ENCODE peak calls at places on chromosome 16, in four cellular contexts. G is CD8-positive, alpha-beta memory T cell; H is tibial nerve; T is aorta. W is an unnamed sample. For H3K36me3, the result is how much of the 10 kb centered on the place peaks cover.

GRCh38 chr16:5018791-5019190 is 14.9 kb downstream of the NAGPA start:
- DNase-seq in G (no peak), H (peak), T (no peak), W (no peak)

GRCh38 chr16:12646490-12647274 is 157.0 kb downstream of the CPPED1 start:
- DNase-seq in G (no peak), H (peak), T (no peak), W (no peak)

GRCh38 chr16:14377326-14377725 is 252.7 kb downstream of the PARN start:
- DNase-seq in G (no peak), H (no peak), T (no peak), W (no peak)

GRCh38 chr16:21169249-21169981 is 10.9 kb downstream of the LDAF1 start:
- DNase-seq in G (no peak), H (no peak), T (no peak), W (no peak)

GRCh38 chr16:73605309-73605708 is 557.4 kb upstream of the ZFHX3 start:
- DNase-seq in G (no peak), H (no peak), T (no peak), W (no peak)

GRCh38 chr16:20871258-20871657 is 28.9 kb downstream of the DCUN1D3 start:
- DNase-seq in G (no peak), H (no peak), T (no peak), W (no peak)

GRCh38 chr16:85234310-85235235 is 122.3 kb upstream of the CIBAR2 start:
- DNase-seq in G (no peak), H (peak), T (peak), W (no peak)

GRCh38 chr16:86485746-86486145 is 24.6 kb upstream of the FOXF1 start:
- DNase-seq in G (no peak), H (no peak), T (no peak), W (no peak)

GRCh38 chr16:14013145-14013570 is 58.0 kb upstream of the MRTFB start:
- DNase-seq in G (no peak), H (no peak), T (no peak), W (no peak)

GRCh38 chr16:29824589-29825144 is 4.4 kb downstream of the MVP start:
- DNase-seq in G (no peak), H (no peak), T (no peak), W (no peak)

GRCh38 chr16:10172848-10173655 is 9.2 kb downstream of the GRIN2A start:
- DNase-seq in G (no peak), H (no peak), T (no peak), W (no peak)

GRCh38 chr16:81633147-81633619 is 145.9 kb upstream of the PLCG2 start:
- DNase-seq in G (no peak), H (no peak), T (no peak), W (no peak)

GRCh38 chr16:89996178-89996489 is 23.1 kb downstream of the DBNDD1 start:
- DNase-seq in G (no peak), H (no peak), T (no peak), W (no peak)
- H3K36me3 ChIP-seq in G (under half), H (under half), T (under half), W (half or more)

DNA sequence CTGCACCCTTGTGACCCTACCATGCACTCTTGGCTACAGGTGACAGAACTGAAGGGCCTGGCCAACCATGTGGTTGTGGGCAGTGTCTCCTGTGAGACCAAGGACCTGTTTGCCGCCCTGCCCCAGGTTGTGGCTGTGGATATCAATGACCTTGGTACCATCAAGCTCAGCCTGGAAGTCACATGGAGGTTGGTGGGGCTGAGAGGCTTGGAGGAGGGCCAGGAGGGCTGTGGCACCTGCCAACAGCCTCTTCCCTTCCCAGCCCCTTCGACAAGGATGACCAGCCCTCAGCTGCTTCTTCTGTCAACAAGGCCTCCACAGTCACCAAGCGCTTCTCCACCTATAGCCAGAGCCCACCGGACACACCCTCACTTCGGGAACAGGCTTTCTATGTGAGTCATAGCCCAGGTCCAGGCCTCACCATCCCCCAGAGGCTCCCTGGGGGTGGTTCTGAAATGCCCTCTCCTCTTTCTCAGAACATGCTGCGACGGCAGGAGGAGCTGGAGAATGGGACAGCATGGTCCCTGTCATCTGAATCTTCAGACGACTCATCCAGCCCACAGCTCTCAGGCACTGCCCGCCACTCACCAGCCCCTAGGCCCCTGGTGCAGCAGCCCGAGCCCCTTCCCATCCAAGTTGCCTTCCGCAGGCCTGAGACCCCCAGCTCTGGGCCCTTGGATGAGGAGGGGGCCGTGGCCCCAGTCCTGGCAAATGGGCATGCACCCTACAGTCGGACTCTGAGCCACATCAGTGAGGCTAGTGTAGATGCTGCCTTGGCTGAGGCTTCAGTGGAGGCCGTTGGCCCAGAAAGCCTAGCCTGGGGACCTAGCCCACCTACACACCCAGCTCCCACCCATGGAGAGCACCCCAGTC is 13.0 kb downstream of the RIPOR1 start:
- DNase-seq in G (no peak), H (no peak), T (no peak), W (no peak)
- H3K36me3 ChIP-seq in G (under half), H (under half), T (under half), W (half or more)

DNA sequence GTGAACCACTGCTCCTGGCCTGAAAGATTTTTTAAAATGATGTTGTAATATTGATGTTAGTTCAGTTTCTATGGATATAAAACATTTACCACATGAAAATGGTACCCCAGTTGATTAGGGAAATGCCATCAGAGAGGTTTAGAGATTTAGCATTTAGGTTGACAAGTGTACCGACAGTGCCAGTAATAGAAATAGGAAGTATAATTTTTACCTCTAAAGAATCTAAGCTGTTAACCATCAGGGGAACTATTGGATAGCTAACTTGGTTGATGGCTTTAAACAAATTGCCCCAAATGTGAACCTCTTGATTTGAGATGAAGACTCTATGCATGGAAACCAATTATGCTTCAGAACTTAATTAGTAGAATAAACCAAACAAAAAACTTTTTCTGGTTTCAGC is 6.4 kb downstream of the CBFB start:
- DNase-seq in G (no peak), H (no peak), T (no peak), W (no peak)
- H3K36me3 ChIP-seq in G (under half), H (under half), T (under half), W (under half)

GRCh38 chr16:28126684-28127620 is 63.4 kb upstream of the GSG1L start:
- DNase-seq in G (no peak), H (no peak), T (no peak), W (no peak)
- H3K36me3 ChIP-seq in G (half or more), H (under half), T (under half), W (half or more)

GRCh38 chr16:48352648-48353347 is 32.4 kb downstream of the SIAH1 start:
- DNase-seq in G (no peak), H (no peak), T (no peak), W (no peak)
- H3K36me3 ChIP-seq in G (under half), H (under half), T (under half), W (under half)

GRCh38 chr16:67632415-67633172 is 12.3 kb upstream of the CARMIL2 start:
- DNase-seq in G (no peak), H (no peak), T (no peak), W (no peak)
- H3K36me3 ChIP-seq in G (under half), H (under half), T (under half), W (half or more)

GRCh38 chr16:71852561-71852960 is 6.8 kb downstream of the ATXN1L start:
- DNase-seq in G (no peak), H (no peak), T (no peak), W (no peak)
- H3K36me3 ChIP-seq in G (under half), H (under half), T (under half), W (half or more)

GRCh38 chr16:89730610-89731234 is 9.4 kb downstream of the ZNF276 start:
- DNase-seq in G (no peak), H (no peak), T (no peak), W (no peak)
- H3K36me3 ChIP-seq in G (half or more), H (under half), T (under half), W (half or more)

W was measured in esophagus muscularis mucosa.